ENCODE peak calls at places on chromosomes 6 and 20, in ten cellular contexts. One of them, this sample, is unnamed.

GRCh38 chr6:8006208-8006607 is 58.0 kb downstream of the BLOC1S5 start:
- DNase-seq in stimulated activated CD8-positive, alpha-beta memory T cell treated with anti-CD3 and anti-CD28 coated beads, Interleukin-4, amount 100 ng/mL, for 1 hour: no peak
- DNase-seq in activated T-cell treated with anti-CD3 and anti-CD28 coated beads, Interleukin-2, amount 50 U/mL, for 48 hours: no peak
- DNase-seq in activated CD4-positive, alpha-beta T cell treated with anti-CD3 and anti-CD28 coated beads, Interleukin-2, amount 10 ng/mL, durations not matched to agents 7 days and 5 days: peak
- DNase-seq in NCI-H2029: peak
- DNase-seq in sigmoid colon: no peak
- DNase-seq in C1 segment of cervical spinal cord: no peak
- DNase-seq in lower lobe of right lung: no peak
- DNase-seq in mucosa of descending colon: no peak
- DNase-seq in NCI-H1417: peak
- DNase-seq in this sample: no peak

GRCh38 chr6:2245954-2246863 is 804 bp upstream of the GMDS start:
- DNase-seq in stimulated activated CD8-positive, alpha-beta memory T cell treated with anti-CD3 and anti-CD28 coated beads, Interleukin-4, amount 100 ng/mL, for 1 hour: no peak
- DNase-seq in activated T-cell treated with anti-CD3 and anti-CD28 coated beads, Interleukin-2, amount 50 U/mL, for 48 hours: peak
- DNase-seq in activated CD4-positive, alpha-beta T cell treated with anti-CD3 and anti-CD28 coated beads, Interleukin-2, amount 10 ng/mL, durations not matched to agents 7 days and 5 days: peak
- DNase-seq in NCI-H2029: peak
- DNase-seq in sigmoid colon: peak
- DNase-seq in C1 segment of cervical spinal cord: peak
- DNase-seq in lower lobe of right lung: peak
- DNase-seq in mucosa of descending colon: peak
- DNase-seq in NCI-H1417: peak
- DNase-seq in this sample: peak

GRCh38 chr6:149016716-149017115 is 269.9 kb downstream of the UST start:
- DNase-seq in stimulated activated CD8-positive, alpha-beta memory T cell treated with anti-CD3 and anti-CD28 coated beads, Interleukin-4, amount 100 ng/mL, for 1 hour: no peak
- DNase-seq in activated T-cell treated with anti-CD3 and anti-CD28 coated beads, Interleukin-2, amount 50 U/mL, for 48 hours: no peak
- DNase-seq in activated CD4-positive, alpha-beta T cell treated with anti-CD3 and anti-CD28 coated beads, Interleukin-2, amount 10 ng/mL, durations not matched to agents 7 days and 5 days: no peak
- DNase-seq in NCI-H2029: no peak
- DNase-seq in sigmoid colon: no peak
- DNase-seq in C1 segment of cervical spinal cord: no peak
- DNase-seq in lower lobe of right lung: no peak
- DNase-seq in mucosa of descending colon: no peak
- DNase-seq in NCI-H1417: no peak
- DNase-seq in this sample: no peak

GRCh38 chr6:12557760-12558159 is 158.8 kb upstream of the PHACTR1 start:
- DNase-seq in stimulated activated CD8-positive, alpha-beta memory T cell treated with anti-CD3 and anti-CD28 coated beads, Interleukin-4, amount 100 ng/mL, for 1 hour: no peak
- DNase-seq in activated T-cell treated with anti-CD3 and anti-CD28 coated beads, Interleukin-2, amount 50 U/mL, for 48 hours: no peak
- DNase-seq in activated CD4-positive, alpha-beta T cell treated with anti-CD3 and anti-CD28 coated beads, Interleukin-2, amount 10 ng/mL, durations not matched to agents 7 days and 5 days: no peak
- DNase-seq in NCI-H2029: no peak
- DNase-seq in sigmoid colon: no peak
- DNase-seq in C1 segment of cervical spinal cord: no peak
- DNase-seq in lower lobe of right lung: no peak
- DNase-seq in mucosa of descending colon: no peak
- DNase-seq in NCI-H1417: no peak
- DNase-seq in this sample: no peak

GRCh38 chr20:19433371-19434316 is 221.2 kb downstream of the SLC24A3 start:
- DNase-seq in stimulated activated CD8-positive, alpha-beta memory T cell treated with anti-CD3 and anti-CD28 coated beads, Interleukin-4, amount 100 ng/mL, for 1 hour: no peak
- DNase-seq in activated T-cell treated with anti-CD3 and anti-CD28 coated beads, Interleukin-2, amount 50 U/mL, for 48 hours: no peak
- DNase-seq in activated CD4-positive, alpha-beta T cell treated with anti-CD3 and anti-CD28 coated beads, Interleukin-2, amount 10 ng/mL, durations not matched to agents 7 days and 5 days: no peak
- DNase-seq in NCI-H2029: no peak
- DNase-seq in sigmoid colon: no peak
- DNase-seq in C1 segment of cervical spinal cord: no peak
- DNase-seq in lower lobe of right lung: no peak
- DNase-seq in mucosa of descending colon: no peak
- DNase-seq in NCI-H1417: no peak
- DNase-seq in this sample: no peak

GRCh38 chr6:87944541-87944954 is 103.1 kb upstream of the SPACA1 start:
- DNase-seq in stimulated activated CD8-positive, alpha-beta memory T cell treated with anti-CD3 and anti-CD28 coated beads, Interleukin-4, amount 100 ng/mL, for 1 hour: no peak
- DNase-seq in activated T-cell treated with anti-CD3 and anti-CD28 coated beads, Interleukin-2, amount 50 U/mL, for 48 hours: no peak
- DNase-seq in activated CD4-positive, alpha-beta T cell treated with anti-CD3 and anti-CD28 coated beads, Interleukin-2, amount 10 ng/mL, durations not matched to agents 7 days and 5 days: no peak
- DNase-seq in NCI-H2029: no peak
- DNase-seq in sigmoid colon: no peak
- DNase-seq in C1 segment of cervical spinal cord: peak
- DNase-seq in lower lobe of right lung: peak
- DNase-seq in mucosa of descending colon: peak
- DNase-seq in NCI-H1417: peak
- DNase-seq in this sample: peak

GRCh38 chr6:10837009-10837691 is 1.2 kb downstream of the MAK start:
- DNase-seq in stimulated activated CD8-positive, alpha-beta memory T cell treated with anti-CD3 and anti-CD28 coated beads, Interleukin-4, amount 100 ng/mL, for 1 hour: no peak
- DNase-seq in activated T-cell treated with anti-CD3 and anti-CD28 coated beads, Interleukin-2, amount 50 U/mL, for 48 hours: no peak
- DNase-seq in activated CD4-positive, alpha-beta T cell treated with anti-CD3 and anti-CD28 coated beads, Interleukin-2, amount 10 ng/mL, durations not matched to agents 7 days and 5 days: no peak
- DNase-seq in NCI-H2029: no peak
- DNase-seq in sigmoid colon: no peak
- DNase-seq in C1 segment of cervical spinal cord: no peak
- DNase-seq in lower lobe of right lung: peak
- DNase-seq in mucosa of descending colon: no peak
- DNase-seq in NCI-H1417: no peak
- DNase-seq in this sample: peak

GRCh38 chr6:156877126-156877863 is 100.1 kb downstream of the ARID1B start:
- DNase-seq in stimulated activated CD8-positive, alpha-beta memory T cell treated with anti-CD3 and anti-CD28 coated beads, Interleukin-4, amount 100 ng/mL, for 1 hour: no peak
- DNase-seq in activated T-cell treated with anti-CD3 and anti-CD28 coated beads, Interleukin-2, amount 50 U/mL, for 48 hours: no peak
- DNase-seq in activated CD4-positive, alpha-beta T cell treated with anti-CD3 and anti-CD28 coated beads, Interleukin-2, amount 10 ng/mL, durations not matched to agents 7 days and 5 days: no peak
- DNase-seq in NCI-H2029: no peak
- DNase-seq in sigmoid colon: peak
- DNase-seq in C1 segment of cervical spinal cord: no peak
- DNase-seq in lower lobe of right lung: no peak
- DNase-seq in mucosa of descending colon: no peak
- DNase-seq in NCI-H1417: no peak
- DNase-seq in this sample: peak

GRCh38 chr6:37502703-37503485 is 3.2 kb upstream of the CCDC167 start:
- DNase-seq in stimulated activated CD8-positive, alpha-beta memory T cell treated with anti-CD3 and anti-CD28 coated beads, Interleukin-4, amount 100 ng/mL, for 1 hour: no peak
- DNase-seq in activated T-cell treated with anti-CD3 and anti-CD28 coated beads, Interleukin-2, amount 50 U/mL, for 48 hours: no peak
- DNase-seq in activated CD4-positive, alpha-beta T cell treated with anti-CD3 and anti-CD28 coated beads, Interleukin-2, amount 10 ng/mL, durations not matched to agents 7 days and 5 days: peak
- DNase-seq in NCI-H2029: peak
- DNase-seq in sigmoid colon: no peak
- DNase-seq in C1 segment of cervical spinal cord: no peak
- DNase-seq in lower lobe of right lung: peak
- DNase-seq in mucosa of descending colon: no peak
- DNase-seq in NCI-H1417: no peak
- DNase-seq in this sample: no peak

GRCh38 chr20:47350691-47351545 is 5.6 kb downstream of the ZMYND8 start:
- DNase-seq in stimulated activated CD8-positive, alpha-beta memory T cell treated with anti-CD3 and anti-CD28 coated beads, Interleukin-4, amount 100 ng/mL, for 1 hour: no peak
- DNase-seq in activated T-cell treated with anti-CD3 and anti-CD28 coated beads, Interleukin-2, amount 50 U/mL, for 48 hours: no peak
- DNase-seq in activated CD4-positive, alpha-beta T cell treated with anti-CD3 and anti-CD28 coated beads, Interleukin-2, amount 10 ng/mL, durations not matched to agents 7 days and 5 days: no peak
- DNase-seq in NCI-H2029: no peak
- DNase-seq in sigmoid colon: no peak
- DNase-seq in C1 segment of cervical spinal cord: no peak
- DNase-seq in lower lobe of right lung: no peak
- DNase-seq in mucosa of descending colon: no peak
- DNase-seq in NCI-H1417: no peak
- DNase-seq in this sample: no peak

GRCh38 chr6:22078802-22079545 is 217.9 kb downstream of the PRL start:
- DNase-seq in stimulated activated CD8-positive, alpha-beta memory T cell treated with anti-CD3 and anti-CD28 coated beads, Interleukin-4, amount 100 ng/mL, for 1 hour: no peak
- DNase-seq in activated T-cell treated with anti-CD3 and anti-CD28 coated beads, Interleukin-2, amount 50 U/mL, for 48 hours: no peak
- DNase-seq in activated CD4-positive, alpha-beta T cell treated with anti-CD3 and anti-CD28 coated beads, Interleukin-2, amount 10 ng/mL, durations not matched to agents 7 days and 5 days: no peak
- DNase-seq in NCI-H2029: no peak
- DNase-seq in sigmoid colon: no peak
- DNase-seq in C1 segment of cervical spinal cord: no peak
- DNase-seq in lower lobe of right lung: no peak
- DNase-seq in mucosa of descending colon: no peak
- DNase-seq in NCI-H1417: no peak
- DNase-seq in this sample: no peak

GRCh38 chr6:57283096-57283495 is 34.3 kb upstream of the PRIM2 start:
- DNase-seq in stimulated activated CD8-positive, alpha-beta memory T cell treated with anti-CD3 and anti-CD28 coated beads, Interleukin-4, amount 100 ng/mL, for 1 hour: no peak
- DNase-seq in activated T-cell treated with anti-CD3 and anti-CD28 coated beads, Interleukin-2, amount 50 U/mL, for 48 hours: no peak
- DNase-seq in activated CD4-positive, alpha-beta T cell treated with anti-CD3 and anti-CD28 coated beads, Interleukin-2, amount 10 ng/mL, durations not matched to agents 7 days and 5 days: no peak
- DNase-seq in NCI-H2029: no peak
- DNase-seq in sigmoid colon: no peak
- DNase-seq in C1 segment of cervical spinal cord: no peak
- DNase-seq in lower lobe of right lung: no peak
- DNase-seq in mucosa of descending colon: no peak
- DNase-seq in NCI-H1417: peak
- DNase-seq in this sample: no peak

GRCh38 chr6:28449056-28449455 is 5.8 kb upstream of the ZSCAN23 start:
- DNase-seq in stimulated activated CD8-positive, alpha-beta memory T cell treated with anti-CD3 and anti-CD28 coated beads, Interleukin-4, amount 100 ng/mL, for 1 hour: no peak
- DNase-seq in activated T-cell treated with anti-CD3 and anti-CD28 coated beads, Interleukin-2, amount 50 U/mL, for 48 hours: no peak
- DNase-seq in activated CD4-positive, alpha-beta T cell treated with anti-CD3 and anti-CD28 coated beads, Interleukin-2, amount 10 ng/mL, durations not matched to agents 7 days and 5 days: peak
- DNase-seq in NCI-H2029: no peak
- DNase-seq in sigmoid colon: no peak
- DNase-seq in C1 segment of cervical spinal cord: no peak
- DNase-seq in lower lobe of right lung: no peak
- DNase-seq in mucosa of descending colon: no peak
- DNase-seq in NCI-H1417: no peak
- DNase-seq in this sample: no peak

GRCh38 chr6:142014515-142014914 is 118.2 kb upstream of the GJE1 start:
- DNase-seq in stimulated activated CD8-positive, alpha-beta memory T cell treated with anti-CD3 and anti-CD28 coated beads, Interleukin-4, amount 100 ng/mL, for 1 hour: no peak
- DNase-seq in activated T-cell treated with anti-CD3 and anti-CD28 coated beads, Interleukin-2, amount 50 U/mL, for 48 hours: no peak
- DNase-seq in activated CD4-positive, alpha-beta T cell treated with anti-CD3 and anti-CD28 coated beads, Interleukin-2, amount 10 ng/mL, durations not matched to agents 7 days and 5 days: no peak
- DNase-seq in NCI-H2029: no peak
- DNase-seq in sigmoid colon: no peak
- DNase-seq in C1 segment of cervical spinal cord: no peak
- DNase-seq in lower lobe of right lung: no peak
- DNase-seq in mucosa of descending colon: no peak
- DNase-seq in NCI-H1417: no peak
- DNase-seq in this sample: no peak

GRCh38 chr6:35725721-35726438 is 11.0 kb upstream of the ARMC12 start:
- DNase-seq in stimulated activated CD8-positive, alpha-beta memory T cell treated with anti-CD3 and anti-CD28 coated beads, Interleukin-4, amount 100 ng/mL, for 1 hour: no peak
- DNase-seq in activated T-cell treated with anti-CD3 and anti-CD28 coated beads, Interleukin-2, amount 50 U/mL, for 48 hours: peak
- DNase-seq in activated CD4-positive, alpha-beta T cell treated with anti-CD3 and anti-CD28 coated beads, Interleukin-2, amount 10 ng/mL, durations not matched to agents 7 days and 5 days: no peak
- DNase-seq in NCI-H2029: no peak
- DNase-seq in sigmoid colon: peak
- DNase-seq in C1 segment of cervical spinal cord: peak
- DNase-seq in lower lobe of right lung: peak
- DNase-seq in mucosa of descending colon: peak
- DNase-seq in NCI-H1417: no peak
- DNase-seq in this sample: peak